ENCODE peak calls at places on chromosomes 16 and 17, in six cellular contexts. One of them, this sample, is unnamed.

GRCh38 chr17:68783861-68784260 is 171.3 kb downstream of the ABCA8 start:
- DNase-seq in breast epithelium: no peak
- DNase-seq in cardiac muscle cell: no peak
- DNase-seq in transverse colon: no peak
- DNase-seq in heart right ventricle: no peak
- DNase-seq in coronary artery: no peak
- DNase-seq in this sample: no peak

GRCh38 chr16:85384831-85385462 is 228.2 kb upstream of the GSE1 start:
- DNase-seq in transverse colon: peak
- DNase-seq in coronary artery: no peak
- DNase-seq in heart right ventricle: peak
- DNase-seq in cardiac muscle cell: no peak
- DNase-seq in breast epithelium: peak
- DNase-seq in this sample: peak

GRCh38 chr16:78742501-78743283 is 643.2 kb downstream of the WWOX start:
- DNase-seq in cardiac muscle cell: no peak
- DNase-seq in heart right ventricle: no peak
- DNase-seq in coronary artery: no peak
- DNase-seq in transverse colon: peak
- DNase-seq in breast epithelium: no peak
- DNase-seq in this sample: no peak

GRCh38 chr16:57192146-57192545 is 6.0 kb downstream of the RSPRY1 start:
- DNase-seq in heart right ventricle: no peak
- DNase-seq in transverse colon: no peak
- DNase-seq in breast epithelium: no peak
- DNase-seq in coronary artery: no peak
- DNase-seq in cardiac muscle cell: no peak
- DNase-seq in this sample: no peak

GRCh38 chr16:73066927-73067670 is 19.2 kb upstream of the ZFHX3 start:
- DNase-seq in transverse colon: peak
- DNase-seq in heart right ventricle: no peak
- DNase-seq in breast epithelium: no peak
- DNase-seq in coronary artery: peak
- DNase-seq in cardiac muscle cell: peak
- DNase-seq in this sample: peak

GRCh38 chr17:72336026-72336803 is 215.4 kb downstream of the SOX9 start:
- DNase-seq in heart right ventricle: no peak
- DNase-seq in transverse colon: no peak
- DNase-seq in coronary artery: no peak
- DNase-seq in breast epithelium: no peak
- DNase-seq in cardiac muscle cell: no peak
- DNase-seq in this sample: no peak

GRCh38 chr17:55674107-55674506 is 48.6 kb downstream of the TMEM100 start:
- DNase-seq in coronary artery: no peak
- DNase-seq in transverse colon: no peak
- DNase-seq in heart right ventricle: no peak
- DNase-seq in breast epithelium: no peak
- DNase-seq in cardiac muscle cell: peak
- DNase-seq in this sample: no peak

GRCh38 chr16:85437161-85438052 is 175.7 kb upstream of the GSE1 start:
- DNase-seq in cardiac muscle cell: peak
- DNase-seq in transverse colon: peak
- DNase-seq in breast epithelium: peak
- DNase-seq in heart right ventricle: no peak
- DNase-seq in coronary artery: no peak
- DNase-seq in this sample: no peak

GRCh38 chr16:15928261-15929104 is 20.9 kb upstream of the ABCC1 start:
- DNase-seq in transverse colon: peak
- DNase-seq in coronary artery: no peak
- DNase-seq in cardiac muscle cell: no peak
- DNase-seq in heart right ventricle: no peak
- DNase-seq in breast epithelium: no peak
- DNase-seq in this sample: no peak

GRCh38 chr17:3695723-3696411 is at the start of gene P2RX5:
- DNase-seq in heart right ventricle: no peak
- DNase-seq in breast epithelium: no peak
- DNase-seq in cardiac muscle cell: peak
- DNase-seq in transverse colon: peak
- DNase-seq in coronary artery: no peak
- DNase-seq in this sample: no peak
- H3K4me3 ChIP-seq in heart right ventricle: peak
- H3K4me3 ChIP-seq in breast epithelium: peak
- H3K4me3 ChIP-seq in cardiac muscle cell: peak
- H3K4me3 ChIP-seq in transverse colon: peak
- H3K4me3 ChIP-seq in coronary artery: peak
- H3K4me3 ChIP-seq in this sample: no peak

DNA sequence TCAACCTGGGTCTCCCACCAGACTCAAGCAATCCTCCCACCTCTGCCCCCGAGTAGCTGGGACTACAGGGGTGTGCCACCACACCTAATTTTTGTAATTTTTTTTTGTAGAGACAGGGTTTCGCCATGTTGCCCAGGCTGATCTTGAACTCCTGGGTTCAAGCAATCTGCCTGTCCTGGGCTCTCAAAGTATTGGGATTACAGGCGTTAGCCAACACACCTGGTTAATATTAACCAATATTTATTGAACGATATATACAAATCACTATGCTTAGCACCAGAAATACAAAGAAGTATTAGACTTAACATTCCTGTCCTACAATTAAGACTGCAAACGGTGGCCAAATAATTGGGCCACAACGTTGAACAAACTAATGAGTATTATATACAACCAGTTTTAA is 4.2 kb downstream of the MBTD1 start:
- DNase-seq in breast epithelium: no peak
- DNase-seq in coronary artery: no peak
- DNase-seq in cardiac muscle cell: no peak
- DNase-seq in heart right ventricle: no peak
- DNase-seq in transverse colon: no peak
- DNase-seq in this sample: no peak
- H3K27ac ChIP-seq in breast epithelium: no peak
- H3K27ac ChIP-seq in coronary artery: no peak
- H3K27ac ChIP-seq in cardiac muscle cell: no peak
- H3K27ac ChIP-seq in heart right ventricle: no peak
- H3K27ac ChIP-seq in transverse colon: no peak
- H3K27ac ChIP-seq in this sample: no peak

GRCh38 chr16:77434022-77434364 is 841 bp downstream of the ADAMTS18 start:
- DNase-seq in heart right ventricle: no peak
- DNase-seq in coronary artery: no peak
- DNase-seq in breast epithelium: no peak
- DNase-seq in cardiac muscle cell: no peak
- DNase-seq in transverse colon: no peak
- DNase-seq in this sample: no peak
- TF ChIP-seq CTCF in heart right ventricle: no peak
- TF ChIP-seq CTCF in coronary artery: no peak
- TF ChIP-seq CTCF in breast epithelium: no peak
- TF ChIP-seq CTCF in cardiac muscle cell: no peak
- TF ChIP-seq CTCF in transverse colon: no peak
- TF ChIP-seq CTCF in this sample: no peak

GRCh38 chr17:71029246-71029645 is 859.9 kb downstream of the KCNJ2 start:
- DNase-seq in breast epithelium: no peak
- DNase-seq in cardiac muscle cell: no peak
- DNase-seq in coronary artery: no peak
- DNase-seq in heart right ventricle: no peak
- DNase-seq in transverse colon: no peak
- DNase-seq in this sample: no peak

GRCh38 chr17:71032746-71033273 is 863.5 kb downstream of the KCNJ2 start:
- DNase-seq in heart right ventricle: no peak
- DNase-seq in transverse colon: no peak
- DNase-seq in coronary artery: no peak
- DNase-seq in breast epithelium: no peak
- DNase-seq in cardiac muscle cell: no peak
- DNase-seq in this sample: no peak

GRCh38 chr17:71035226-71035625 is 865.9 kb downstream of the KCNJ2 start:
- DNase-seq in breast epithelium: no peak
- DNase-seq in heart right ventricle: no peak
- DNase-seq in cardiac muscle cell: no peak
- DNase-seq in coronary artery: no peak
- DNase-seq in transverse colon: no peak
- DNase-seq in this sample: no peak

DNA sequence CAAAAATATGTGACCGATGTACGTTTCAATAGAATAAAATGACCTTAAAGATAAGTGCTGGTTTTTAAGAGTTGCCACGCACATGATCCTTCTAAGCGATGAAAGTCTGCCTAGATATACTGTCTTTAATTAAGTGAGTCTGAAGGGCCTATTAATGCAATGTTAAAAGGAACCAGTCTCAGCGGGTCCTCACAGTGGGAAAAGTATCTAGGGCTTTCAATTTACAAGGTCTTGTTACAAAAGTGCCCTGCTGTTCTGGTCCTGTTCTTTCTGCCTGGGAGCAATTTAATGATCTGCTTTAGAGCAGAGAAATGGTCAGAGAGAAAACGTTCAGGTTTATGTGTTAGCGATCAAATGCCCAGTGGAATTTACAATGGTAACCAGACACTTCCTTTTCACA is 864.0 kb downstream of the KCNJ2 start:
- DNase-seq in cardiac muscle cell: no peak
- DNase-seq in heart right ventricle: no peak
- DNase-seq in coronary artery: no peak
- DNase-seq in breast epithelium: no peak
- DNase-seq in transverse colon: no peak
- DNase-seq in this sample: no peak
- H3K4me3 ChIP-seq in cardiac muscle cell: no peak
- H3K4me3 ChIP-seq in heart right ventricle: no peak
- H3K4me3 ChIP-seq in coronary artery: no peak
- H3K4me3 ChIP-seq in breast epithelium: no peak
- H3K4me3 ChIP-seq in transverse colon: no peak
- H3K4me3 ChIP-seq in this sample: no peak

GRCh38 chr17:50591338-50591737 is 30.8 kb downstream of the CACNA1G start:
- DNase-seq in coronary artery: no peak
- DNase-seq in cardiac muscle cell: no peak
- DNase-seq in heart right ventricle: peak
- DNase-seq in breast epithelium: no peak
- DNase-seq in transverse colon: no peak
- DNase-seq in this sample: no peak
- H3K27ac ChIP-seq in coronary artery: no peak
- H3K27ac ChIP-seq in cardiac muscle cell: peak
- H3K27ac ChIP-seq in heart right ventricle: no peak
- H3K27ac ChIP-seq in breast epithelium: no peak
- H3K27ac ChIP-seq in transverse colon: no peak
- H3K27ac ChIP-seq in this sample: no peak

DNA sequence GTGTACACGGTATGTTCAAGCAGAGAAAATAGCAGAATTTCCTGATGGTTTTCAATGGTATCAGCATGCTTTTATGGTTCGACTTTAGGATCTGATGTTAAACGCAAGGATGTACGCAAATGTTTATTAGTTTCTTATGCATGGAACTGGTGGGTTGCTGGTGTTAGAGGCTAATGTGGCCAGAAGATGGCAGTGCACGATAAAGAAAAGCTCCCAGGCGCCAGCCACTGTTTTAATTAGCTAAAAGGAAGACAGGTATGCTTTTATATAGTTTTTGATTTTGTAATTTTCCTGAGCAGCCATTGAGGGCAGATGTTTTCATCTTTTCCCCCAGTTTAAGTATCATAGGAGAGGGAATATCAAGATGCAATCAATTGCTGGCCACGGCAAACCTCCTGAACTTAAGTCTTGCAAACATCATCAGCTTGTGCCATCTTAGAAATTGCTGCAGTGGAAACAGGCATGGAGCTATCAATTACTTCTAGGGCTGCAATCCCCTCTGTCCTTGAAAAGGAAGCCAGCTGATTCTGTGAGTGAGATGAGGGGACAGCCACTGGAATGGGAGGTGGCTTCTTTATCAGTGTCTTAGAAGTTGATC is 648.5 kb upstream of the RBFOX1 start:
- DNase-seq in cardiac muscle cell: no peak
- DNase-seq in heart right ventricle: no peak
- DNase-seq in coronary artery: no peak
- DNase-seq in transverse colon: peak
- DNase-seq in breast epithelium: no peak
- DNase-seq in this sample: peak
- TF ChIP-seq CTCF in cardiac muscle cell: no peak
- TF ChIP-seq CTCF in heart right ventricle: peak
- TF ChIP-seq CTCF in coronary artery: no peak
- TF ChIP-seq CTCF in transverse colon: peak
- TF ChIP-seq CTCF in breast epithelium: peak
- TF ChIP-seq CTCF in this sample: peak

GRCh38 chr16:24178496-24178895 is 77.6 kb upstream of the CACNG3 start:
- DNase-seq in breast epithelium: no peak
- DNase-seq in heart right ventricle: no peak
- DNase-seq in transverse colon: no peak
- DNase-seq in coronary artery: no peak
- DNase-seq in cardiac muscle cell: no peak
- DNase-seq in this sample: no peak
- H3K4me3 ChIP-seq in breast epithelium: no peak
- H3K4me3 ChIP-seq in heart right ventricle: no peak
- H3K4me3 ChIP-seq in transverse colon: no peak
- H3K4me3 ChIP-seq in coronary artery: no peak
- H3K4me3 ChIP-seq in cardiac muscle cell: no peak
- H3K4me3 ChIP-seq in this sample: no peak

GRCh38 chr17:50533720-50534148 is 1.2 kb downstream of the EPN3 start:
- DNase-seq in heart right ventricle: peak
- DNase-seq in transverse colon: peak
- DNase-seq in coronary artery: no peak
- DNase-seq in breast epithelium: no peak
- DNase-seq in cardiac muscle cell: peak
- DNase-seq in this sample: peak
- H3K27ac ChIP-seq in heart right ventricle: no peak
- H3K27ac ChIP-seq in transverse colon: peak
- H3K27ac ChIP-seq in coronary artery: no peak
- H3K27ac ChIP-seq in breast epithelium: peak
- H3K27ac ChIP-seq in cardiac muscle cell: no peak
- H3K27ac ChIP-seq in this sample: peak

GRCh38 chr17:9228408-9229159 is 207.3 kb downstream of the NTN1 start:
- DNase-seq in heart right ventricle: no peak
- DNase-seq in breast epithelium: no peak
- DNase-seq in cardiac muscle cell: peak
- DNase-seq in coronary artery: no peak
- DNase-seq in transverse colon: no peak
- DNase-seq in this sample: no peak
- TF ChIP-seq CTCF in heart right ventricle: no peak
- TF ChIP-seq CTCF in breast epithelium: no peak
- TF ChIP-seq CTCF in cardiac muscle cell: peak
- TF ChIP-seq CTCF in coronary artery: no peak
- TF ChIP-seq CTCF in transverse colon: no peak
- TF ChIP-seq CTCF in this sample: no peak

This sample was measured in adrenal gland.